ENCODE peak calls at places on chromosome 18, in nine cellular contexts. One of them, this sample, is unnamed.

GRCh38 chr18:58290059-58290747 is 246.2 kb downstream of the NEDD4L start:
- DNase-seq in GM12892: no peak
- DNase-seq in spleen: no peak
- DNase-seq in K562: no peak
- DNase-seq in breast epithelium: no peak
- DNase-seq in H1: no peak
- DNase-seq in HL-60: no peak
- DNase-seq in endothelial cell of umbilical vein: peak
- DNase-seq in suprapubic skin: no peak
- DNase-seq in this sample: no peak

GRCh38 chr18:79497638-79498081 is 101.9 kb downstream of the NFATC1 start:
- DNase-seq in GM12892: no peak
- DNase-seq in spleen: no peak
- DNase-seq in K562: no peak
- DNase-seq in breast epithelium: no peak
- DNase-seq in H1: no peak
- DNase-seq in HL-60: no peak
- DNase-seq in endothelial cell of umbilical vein: no peak
- DNase-seq in suprapubic skin: no peak
- DNase-seq in this sample: no peak

GRCh38 chr18:50042611-50043010 is 152.3 kb downstream of the MYO5B start:
- DNase-seq in GM12892: no peak
- DNase-seq in spleen: no peak
- DNase-seq in K562: no peak
- DNase-seq in breast epithelium: no peak
- DNase-seq in H1: no peak
- DNase-seq in HL-60: no peak
- DNase-seq in endothelial cell of umbilical vein: no peak
- DNase-seq in suprapubic skin: no peak
- DNase-seq in this sample: no peak

GRCh38 chr18:10560457-10561045 is 34.7 kb downstream of the NAPG start:
- DNase-seq in GM12892: peak
- DNase-seq in spleen: no peak
- DNase-seq in K562: peak
- DNase-seq in breast epithelium: peak
- DNase-seq in H1: peak
- DNase-seq in HL-60: peak
- DNase-seq in endothelial cell of umbilical vein: peak
- DNase-seq in suprapubic skin: peak
- DNase-seq in this sample: no peak

GRCh38 chr18:45658756-45659155 is 43.5 kb downstream of the SLC14A2 start:
- DNase-seq in GM12892: no peak
- DNase-seq in spleen: no peak
- DNase-seq in K562: no peak
- DNase-seq in breast epithelium: no peak
- DNase-seq in H1: no peak
- DNase-seq in HL-60: no peak
- DNase-seq in endothelial cell of umbilical vein: peak
- DNase-seq in suprapubic skin: no peak
- DNase-seq in this sample: no peak

GRCh38 chr18:36195427-36196122 is 8.3 kb downstream of the MOCOS start:
- DNase-seq in GM12892: no peak
- DNase-seq in spleen: peak
- DNase-seq in K562: no peak
- DNase-seq in breast epithelium: peak
- DNase-seq in H1: no peak
- DNase-seq in HL-60: no peak
- DNase-seq in endothelial cell of umbilical vein: no peak
- DNase-seq in suprapubic skin: no peak
- DNase-seq in this sample: no peak

GRCh38 chr18:429030-429429 is 71.5 kb downstream of the COLEC12 start:
- DNase-seq in GM12892: no peak
- DNase-seq in spleen: no peak
- DNase-seq in K562: no peak
- DNase-seq in breast epithelium: no peak
- DNase-seq in H1: no peak
- DNase-seq in HL-60: no peak
- DNase-seq in endothelial cell of umbilical vein: no peak
- DNase-seq in suprapubic skin: no peak
- DNase-seq in this sample: no peak

GRCh38 chr18:46152808-46153617 is 48.8 kb downstream of the HAUS1 start:
- DNase-seq in GM12892: no peak
- DNase-seq in spleen: no peak
- DNase-seq in K562: peak
- DNase-seq in breast epithelium: no peak
- DNase-seq in H1: peak
- DNase-seq in HL-60: no peak
- DNase-seq in endothelial cell of umbilical vein: no peak
- DNase-seq in suprapubic skin: peak
- DNase-seq in this sample: no peak

GRCh38 chr18:14971461-14972185 is 223.7 kb downstream of the ANKRD30B start:
- DNase-seq in GM12892: no peak
- DNase-seq in spleen: no peak
- DNase-seq in K562: no peak
- DNase-seq in breast epithelium: no peak
- DNase-seq in H1: no peak
- DNase-seq in HL-60: no peak
- DNase-seq in endothelial cell of umbilical vein: peak
- DNase-seq in suprapubic skin: no peak
- DNase-seq in this sample: no peak

GRCh38 chr18:36130039-36130831 is 536 bp downstream of the ELP2 start:
- DNase-seq in GM12892: no peak
- DNase-seq in spleen: no peak
- DNase-seq in K562: peak
- DNase-seq in breast epithelium: no peak
- DNase-seq in H1: no peak
- DNase-seq in HL-60: no peak
- DNase-seq in endothelial cell of umbilical vein: no peak
- DNase-seq in suprapubic skin: no peak
- DNase-seq in this sample: no peak

GRCh38 chr18:3256693-3257626 is 5.0 kb upstream of the MYL12B start:
- DNase-seq in GM12892: no peak
- DNase-seq in spleen: no peak
- DNase-seq in K562: no peak
- DNase-seq in breast epithelium: no peak
- DNase-seq in H1: no peak
- DNase-seq in HL-60: no peak
- DNase-seq in endothelial cell of umbilical vein: peak
- DNase-seq in suprapubic skin: no peak
- DNase-seq in this sample: no peak

GRCh38 chr18:63131106-63131943 is 188.2 kb downstream of the BCL2 start:
- DNase-seq in GM12892: no peak
- DNase-seq in spleen: no peak
- DNase-seq in K562: peak
- DNase-seq in breast epithelium: no peak
- DNase-seq in H1: no peak
- DNase-seq in HL-60: peak
- DNase-seq in endothelial cell of umbilical vein: peak
- DNase-seq in suprapubic skin: no peak
- DNase-seq in this sample: no peak

GRCh38 chr18:595068-595467 is 1.7 kb upstream of the CLUL1 start:
- DNase-seq in GM12892: no peak
- DNase-seq in spleen: no peak
- DNase-seq in K562: no peak
- DNase-seq in breast epithelium: no peak
- DNase-seq in H1: no peak
- DNase-seq in HL-60: no peak
- DNase-seq in endothelial cell of umbilical vein: no peak
- DNase-seq in suprapubic skin: no peak
- DNase-seq in this sample: no peak

GRCh38 chr18:55592106-55592505 is 4.1 kb upstream of the TCF4 start:
- DNase-seq in GM12892: no peak
- DNase-seq in spleen: no peak
- DNase-seq in K562: no peak
- DNase-seq in breast epithelium: no peak
- DNase-seq in H1: no peak
- DNase-seq in HL-60: no peak
- DNase-seq in endothelial cell of umbilical vein: no peak
- DNase-seq in suprapubic skin: no peak
- DNase-seq in this sample: no peak

GRCh38 chr18:55552498-55553189 is 35.3 kb downstream of the TCF4 start:
- DNase-seq in GM12892: no peak
- DNase-seq in spleen: no peak
- DNase-seq in K562: no peak
- DNase-seq in breast epithelium: no peak
- DNase-seq in H1: no peak
- DNase-seq in HL-60: no peak
- DNase-seq in endothelial cell of umbilical vein: no peak
- DNase-seq in suprapubic skin: no peak
- DNase-seq in this sample: no peak

GRCh38 chr18:10526211-10526949 is 553 bp downstream of the NAPG start:
- DNase-seq in GM12892: peak
- DNase-seq in spleen: peak
- DNase-seq in K562: peak
- DNase-seq in breast epithelium: peak
- DNase-seq in H1: peak
- DNase-seq in HL-60: peak
- DNase-seq in endothelial cell of umbilical vein: peak
- DNase-seq in suprapubic skin: peak
- DNase-seq in this sample: no peak

GRCh38 chr18:13026583-13027270 is 35.6 kb downstream of the CEP192 start:
- DNase-seq in GM12892: no peak
- DNase-seq in spleen: no peak
- DNase-seq in K562: no peak
- DNase-seq in breast epithelium: no peak
- DNase-seq in H1: no peak
- DNase-seq in HL-60: no peak
- DNase-seq in endothelial cell of umbilical vein: peak
- DNase-seq in suprapubic skin: no peak
- DNase-seq in this sample: no peak
- TF ChIP-seq POLR2AphosphoS5 in GM12892: no peak
- TF ChIP-seq POLR2AphosphoS5 in spleen: no peak
- TF ChIP-seq POLR2AphosphoS5 in K562: no peak
- TF ChIP-seq POLR2AphosphoS5 in breast epithelium: no peak
- TF ChIP-seq POLR2AphosphoS5 in H1: no peak
- TF ChIP-seq POLR2AphosphoS5 in HL-60: no peak
- TF ChIP-seq POLR2AphosphoS5 in endothelial cell of umbilical vein: no peak
- TF ChIP-seq POLR2AphosphoS5 in suprapubic skin: no peak
- TF ChIP-seq POLR2AphosphoS5 in this sample: no peak

DNA sequence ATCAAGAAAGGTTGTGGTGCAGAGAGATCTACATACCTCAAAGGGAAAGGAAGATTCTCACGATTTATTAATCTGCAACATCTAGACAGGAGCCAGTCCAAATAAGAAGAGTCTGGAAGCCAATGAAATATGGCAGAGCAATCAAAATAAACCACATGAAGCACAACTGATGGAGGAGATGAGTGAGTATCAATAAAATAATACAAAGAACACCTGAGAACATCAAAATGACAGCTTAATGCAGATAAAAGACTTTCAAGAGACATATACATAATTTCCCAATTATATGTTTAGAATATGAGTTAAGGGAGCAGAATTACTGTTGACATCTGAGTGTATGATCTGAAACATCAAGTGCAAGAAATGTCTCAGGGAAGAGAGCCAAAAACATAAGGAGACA is 12.5 kb upstream of the DOK6 start:
- DNase-seq in GM12892: no peak
- DNase-seq in spleen: no peak
- DNase-seq in K562: no peak
- DNase-seq in breast epithelium: no peak
- DNase-seq in H1: no peak
- DNase-seq in HL-60: no peak
- DNase-seq in endothelial cell of umbilical vein: no peak
- DNase-seq in suprapubic skin: no peak
- DNase-seq in this sample: no peak
- TF ChIP-seq POLR2AphosphoS5 in GM12892: no peak
- TF ChIP-seq POLR2AphosphoS5 in spleen: no peak
- TF ChIP-seq POLR2AphosphoS5 in K562: no peak
- TF ChIP-seq POLR2AphosphoS5 in breast epithelium: no peak
- TF ChIP-seq POLR2AphosphoS5 in H1: no peak
- TF ChIP-seq POLR2AphosphoS5 in HL-60: no peak
- TF ChIP-seq POLR2AphosphoS5 in endothelial cell of umbilical vein: no peak
- TF ChIP-seq POLR2AphosphoS5 in suprapubic skin: no peak
- TF ChIP-seq POLR2AphosphoS5 in this sample: no peak

GRCh38 chr18:21000667-21001066 is 110.9 kb downstream of the ROCK1 start:
- DNase-seq in GM12892: no peak
- DNase-seq in spleen: no peak
- DNase-seq in K562: no peak
- DNase-seq in breast epithelium: no peak
- DNase-seq in H1: no peak
- DNase-seq in HL-60: no peak
- DNase-seq in endothelial cell of umbilical vein: no peak
- DNase-seq in suprapubic skin: no peak
- DNase-seq in this sample: no peak

DNA sequence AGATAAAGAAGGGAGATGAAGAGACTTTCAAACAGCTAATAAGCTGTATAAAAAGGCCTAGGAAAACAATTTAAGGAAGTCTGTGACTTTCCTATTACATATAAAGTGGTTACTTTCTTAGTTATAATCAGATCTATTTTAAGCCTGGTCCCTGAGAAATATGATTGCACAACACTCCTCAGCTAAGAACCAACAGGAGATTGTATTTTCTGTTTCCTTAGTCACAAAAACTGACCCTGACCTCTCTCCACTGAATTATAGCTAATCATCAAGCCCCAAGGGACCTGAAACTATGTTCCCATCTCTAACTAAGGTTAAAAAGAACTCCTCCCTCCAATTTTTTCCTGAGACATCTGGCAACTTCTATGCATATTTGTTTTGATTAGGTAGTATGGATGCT is 106.9 kb downstream of the ROCK1 start:
- DNase-seq in GM12892: no peak
- DNase-seq in spleen: no peak
- DNase-seq in K562: no peak
- DNase-seq in breast epithelium: no peak
- DNase-seq in H1: no peak
- DNase-seq in HL-60: no peak
- DNase-seq in endothelial cell of umbilical vein: peak
- DNase-seq in suprapubic skin: no peak
- DNase-seq in this sample: no peak
- TF ChIP-seq POLR2AphosphoS5 in GM12892: no peak
- TF ChIP-seq POLR2AphosphoS5 in spleen: no peak
- TF ChIP-seq POLR2AphosphoS5 in K562: no peak
- TF ChIP-seq POLR2AphosphoS5 in breast epithelium: no peak
- TF ChIP-seq POLR2AphosphoS5 in H1: no peak
- TF ChIP-seq POLR2AphosphoS5 in HL-60: no peak
- TF ChIP-seq POLR2AphosphoS5 in endothelial cell of umbilical vein: no peak
- TF ChIP-seq POLR2AphosphoS5 in suprapubic skin: peak
- TF ChIP-seq POLR2AphosphoS5 in this sample: peak

DNA sequence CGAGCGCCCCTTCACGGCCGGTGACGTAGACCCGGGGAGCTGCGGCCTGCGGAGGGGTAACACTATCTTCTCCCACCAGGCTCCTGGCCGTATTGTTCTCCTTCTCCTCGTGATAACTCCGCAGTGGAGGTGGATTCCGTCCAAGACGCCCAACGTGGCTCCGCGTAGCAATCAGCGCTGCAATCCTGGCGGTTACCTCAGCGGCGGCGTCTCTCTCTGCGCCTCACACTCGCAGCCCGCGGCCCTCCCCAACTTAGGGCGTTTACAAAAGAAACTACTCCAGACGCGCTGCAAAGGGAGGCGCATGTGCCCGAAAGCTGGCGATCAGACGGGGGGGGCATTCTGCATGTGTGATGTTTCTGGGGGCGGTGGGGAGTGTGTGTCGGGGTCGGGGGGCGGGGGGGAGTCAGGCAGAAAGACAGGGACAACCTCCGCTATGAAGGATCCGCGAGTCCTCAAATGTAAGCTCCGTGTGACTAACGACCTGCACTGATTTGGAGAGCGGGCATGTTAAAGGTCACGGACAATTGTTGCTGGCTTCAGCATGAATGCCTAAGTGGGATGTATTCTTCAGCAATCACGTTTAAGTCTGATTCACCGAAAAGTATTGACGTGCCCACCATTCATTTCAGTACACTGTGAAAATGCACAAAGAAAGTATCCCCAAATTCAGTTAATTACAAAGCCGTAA is 1.3 kb upstream of the ZNF516 start:
- DNase-seq in GM12892: no peak
- DNase-seq in spleen: peak
- DNase-seq in K562: peak
- DNase-seq in breast epithelium: no peak
- DNase-seq in H1: peak
- DNase-seq in HL-60: peak
- DNase-seq in endothelial cell of umbilical vein: no peak
- DNase-seq in suprapubic skin: peak
- DNase-seq in this sample: no peak
- TF ChIP-seq POLR2AphosphoS5 in GM12892: no peak
- TF ChIP-seq POLR2AphosphoS5 in spleen: peak
- TF ChIP-seq POLR2AphosphoS5 in K562: no peak
- TF ChIP-seq POLR2AphosphoS5 in breast epithelium: no peak
- TF ChIP-seq POLR2AphosphoS5 in H1: peak
- TF ChIP-seq POLR2AphosphoS5 in HL-60: peak
- TF ChIP-seq POLR2AphosphoS5 in endothelial cell of umbilical vein: no peak
- TF ChIP-seq POLR2AphosphoS5 in suprapubic skin: no peak
- TF ChIP-seq POLR2AphosphoS5 in this sample: no peak